ENCODE peak calls at places on chromosomes 13 and 19, in six cellular contexts. Q is WERI-Rb-1, Y is mesothelial cell of epicardium, F is keratinocyte, H is fibroblast of lung, L is astrocyte of the spinal cord. P is an unnamed sample.

GRCh38 chr19:37537391-37537947 is 30.7 kb downstream of the ZNF793 start:
- DNase-seq in Q (no peak), Y (no peak), F (no peak), H (peak), L (no peak), P (no peak)

GRCh38 chr13:45133396-45134118 is 13.2 kb downstream of the GTF2F2 start:
- DNase-seq in Q (no peak), Y (no peak), F (no peak), H (peak), L (no peak), P (no peak)

GRCh38 chr13:50156722-50157121 is 141.5 kb downstream of the KCNRG start:
- DNase-seq in Q (no peak), Y (no peak), F (no peak), H (no peak), L (peak), P (no peak)

GRCh38 chr19:38685666-38686529 is 38.4 kb downstream of the ACTN4 start:
- DNase-seq in Q (peak), Y (no peak), F (no peak), H (peak), L (peak), P (no peak)

GRCh38 chr19:29502581-29502850 is 23.3 kb upstream of the VSTM2B start:
- DNase-seq in Q (no peak), Y (no peak), F (no peak), H (no peak), L (no peak), P (no peak)

GRCh38 chr13:111584101-111584500 is 263.7 kb downstream of the TEX29 start:
- DNase-seq in Q (no peak), Y (no peak), F (no peak), H (no peak), L (no peak), P (no peak)

GRCh38 chr13:78256479-78256878 is 337.8 kb upstream of the EDNRB start:
- DNase-seq in Q (no peak), Y (no peak), F (no peak), H (no peak), L (no peak), P (no peak)

GRCh38 chr19:588758-589692 is 656 bp upstream of the HCN2 start:
- DNase-seq in Q (peak), Y (peak), F (no peak), H (no peak), L (no peak), P (no peak)

GRCh38 chr13:60583911-60584753 is 187.1 kb downstream of the TDRD3 start:
- DNase-seq in Q (no peak), Y (no peak), F (no peak), H (peak), L (peak), P (no peak)

GRCh38 chr13:52713894-52714293 is 25.7 kb downstream of the CNMD start:
- DNase-seq in Q (no peak), Y (no peak), F (no peak), H (no peak), L (no peak), P (no peak)

GRCh38 chr19:48418317-48419064 is 25.0 kb downstream of the GRIN2D start:
- DNase-seq in Q (no peak), Y (no peak), F (no peak), H (no peak), L (peak), P (no peak)

GRCh38 chr13:87884874-87885273 is 213.7 kb downstream of the SLITRK5 start:
- DNase-seq in Q (no peak), Y (no peak), F (no peak), H (peak), L (peak), P (no peak)

GRCh38 chr19:8452446-8453123 is 7.8 kb downstream of the HNRNPM start:
- DNase-seq in Q (no peak), Y (no peak), F (no peak), H (no peak), L (no peak), P (no peak)

GRCh38 chr19:29380581-29380980 is 145.2 kb upstream of the VSTM2B start:
- DNase-seq in Q (no peak), Y (no peak), F (no peak), H (no peak), L (no peak), P (no peak)

GRCh38 chr19:18098891-18099622 is 1.5 kb downstream of the MAST3 start:
- DNase-seq in Q (no peak), Y (no peak), F (no peak), H (no peak), L (no peak), P (no peak)

GRCh38 chr13:97310809-97311436 is 88.8 kb downstream of the MBNL2 start:
- DNase-seq in Q (no peak), Y (no peak), F (no peak), H (no peak), L (no peak), P (no peak)

GRCh38 chr13:26476111-26476743 is 81.3 kb upstream of the WASF3 start:
- DNase-seq in Q (no peak), Y (no peak), F (no peak), H (peak), L (peak), P (peak)

GRCh38 chr19:3335431-3336350 is 30.7 kb upstream of the NFIC start:
- DNase-seq in Q (peak), Y (no peak), F (no peak), H (peak), L (no peak), P (no peak)

GRCh38 chr19:45294291-45295029 is 28.2 kb downstream of the CKM start:
- DNase-seq in Q (peak), Y (no peak), F (no peak), H (peak), L (no peak), P (no peak)

GRCh38 chr19:36771275-36772231 is 1.1 kb downstream of the ZNF850 start:
- DNase-seq in Q (no peak), Y (peak), F (no peak), H (peak), L (peak), P (peak)

GRCh38 chr13:107266657-107267056 is 698.7 kb upstream of the ARGLU1 start:
- DNase-seq in Q (no peak), Y (no peak), F (no peak), H (no peak), L (no peak), P (no peak)

GRCh38 chr13:91719033-91719432 is 320.6 kb downstream of the GPC5 start:
- DNase-seq in Q (no peak), Y (no peak), F (no peak), H (peak), L (peak), P (no peak)

GRCh38 chr19:35911790-35912189 is 3.7 kb upstream of the TYROBP start:
- DNase-seq in Q (no peak), Y (no peak), F (no peak), H (no peak), L (no peak), P (no peak)

DNA sequence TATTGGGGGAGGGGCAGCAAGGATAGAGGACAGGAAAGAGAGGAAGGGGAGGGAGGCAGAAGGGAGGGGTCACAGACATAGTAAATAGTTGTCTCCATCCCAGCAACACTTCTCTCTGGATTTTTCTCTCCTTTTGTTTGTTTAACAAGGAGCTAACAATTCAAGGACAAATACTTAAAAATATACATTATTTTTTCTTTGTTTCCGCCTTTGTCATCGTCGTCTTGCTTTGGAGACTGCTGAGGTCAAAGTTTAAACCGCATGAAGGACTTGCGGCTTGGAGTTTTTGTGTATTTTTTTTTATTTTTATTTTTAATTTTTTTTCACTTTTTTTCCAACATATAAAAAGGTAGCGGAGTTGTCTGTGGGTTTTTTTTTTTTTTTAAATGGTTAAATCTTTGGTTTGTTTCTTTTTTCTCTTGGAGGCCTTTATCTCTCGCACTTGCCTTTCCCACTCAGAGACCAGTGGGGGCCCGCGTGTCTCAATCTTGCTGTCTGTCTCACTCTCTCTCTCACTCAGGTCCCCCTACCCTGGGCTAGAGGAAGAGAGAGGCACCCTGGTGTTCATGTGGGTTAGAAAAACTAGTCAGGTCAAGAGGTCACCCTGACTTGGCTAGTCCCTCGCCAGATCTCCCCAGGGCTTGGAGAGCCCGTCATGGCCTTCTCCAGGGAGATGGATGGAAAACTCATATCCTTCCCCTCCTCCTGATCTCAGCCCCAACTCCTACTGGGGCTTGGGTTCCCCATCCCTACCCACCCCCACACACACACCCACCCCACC is 11.0 kb downstream of the ZNF574 start:
- DNase-seq in Q (no peak), Y (no peak), F (no peak), H (no peak), L (peak), P (no peak)
- TF ChIP-seq CTCF in Q (no peak), Y (no peak), F (no peak), H (no peak), L (no peak), P (no peak)

GRCh38 chr19:57583104-57583520 is 833 bp upstream of the ZIK1 start:
- DNase-seq in Q (no peak), Y (no peak), F (no peak), H (no peak), L (no peak), P (no peak)

GRCh38 chr19:57583521-57584416 is at the start of gene ZIK1:
- DNase-seq in Q (peak), Y (peak), F (no peak), H (peak), L (peak), P (peak)

GRCh38 chr19:57576661-57577060 is 2.0 kb downstream of the ZNF416 start:
- DNase-seq in Q (no peak), Y (no peak), F (no peak), H (no peak), L (no peak), P (no peak)

GRCh38 chr19:57578487-57579205 is at the start of gene ZNF416:
- DNase-seq in Q (peak), Y (peak), F (peak), H (peak), L (peak), P (peak)
- TF ChIP-seq CTCF in Q (no peak), Y (no peak), F (no peak), H (peak), L (peak), P (no peak)

GRCh38 chr19:13366529-13367143 is 139.6 kb downstream of the CACNA1A start:
- DNase-seq in Q (no peak), Y (no peak), F (no peak), H (peak), L (peak), P (peak)
- TF ChIP-seq CTCF in Q (peak), Y (peak), F (peak), H (peak), L (peak), P (peak)

GRCh38 chr19:16659832-16660708 is at the start of gene SMIM7:
- DNase-seq in Q (peak), Y (peak), F (peak), H (peak), L (peak), P (peak)
- TF ChIP-seq CTCF in Q (peak), Y (no peak), F (no peak), H (no peak), L (peak), P (no peak)

GRCh38 chr13:29923554-29924481 is 73.4 kb upstream of the UBL3 start:
- DNase-seq in Q (peak), Y (no peak), F (no peak), H (peak), L (peak), P (no peak)

GRCh38 chr13:29922896-29923295 is 72.5 kb upstream of the UBL3 start:
- DNase-seq in Q (no peak), Y (no peak), F (no peak), H (peak), L (peak), P (no peak)

GRCh38 chr13:29925457-29925856 is 75.0 kb upstream of the UBL3 start:
- DNase-seq in Q (no peak), Y (peak), F (no peak), H (peak), L (peak), P (no peak)

GRCh38 chr13:29924951-29925350 is 74.5 kb upstream of the UBL3 start:
- DNase-seq in Q (no peak), Y (no peak), F (no peak), H (no peak), L (no peak), P (no peak)

DNA sequence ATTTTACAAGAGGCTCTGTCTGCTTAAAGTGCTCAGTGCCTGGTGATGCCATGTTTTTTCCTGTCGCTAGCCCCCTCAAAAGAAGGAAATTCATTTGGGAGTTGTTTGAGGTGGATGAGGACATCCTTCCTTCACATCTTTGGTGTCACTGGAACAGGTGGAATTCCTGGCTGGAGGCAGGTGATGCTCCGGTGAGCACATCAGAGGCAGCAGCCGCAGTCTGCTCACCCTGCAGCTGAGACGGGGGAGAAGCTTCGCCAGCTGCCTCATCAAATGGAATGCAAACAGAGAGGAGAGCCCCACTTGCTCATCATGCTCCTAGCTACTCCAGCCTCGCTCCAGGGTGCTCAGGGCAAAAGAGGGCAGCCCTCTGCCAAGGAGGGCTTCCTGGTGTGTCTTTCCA is 74.1 kb upstream of the UBL3 start:
- DNase-seq in Q (no peak), Y (no peak), F (no peak), H (peak), L (peak), P (no peak)
- TF ChIP-seq CTCF in Q (no peak), Y (peak), F (no peak), H (no peak), L (no peak), P (peak)

P was measured in neural crest cell.